ENCODE peak calls at places on chromosomes 2 and 18, in ten cellular contexts. J is fibroblast of mammary gland, K is choroid plexus epithelial cell, N is Peyer's patch, C is AG09319, D is HepG2, B is HFFc6, Q is PC-3, L is ascending aorta, E is uterus. O is an unnamed sample.

GRCh38 chr2:218421027-218421426 is 2.1 kb downstream of the VIL1 start:
- DNase-seq in J (no peak), K (no peak), N (no peak), C (no peak), D (no peak), B (no peak), Q (no peak), L (no peak), E (no peak), O (no peak)

GRCh38 chr18:27983780-27984179 is 193.2 kb downstream of the CDH2 start:
- DNase-seq in J (no peak), K (no peak), N (no peak), C (no peak), D (no peak), B (no peak), Q (peak), L (no peak), E (no peak), O (no peak)

GRCh38 chr2:210617732-210618330 is 61.4 kb downstream of the CPS1 start:
- DNase-seq in J (peak), K (peak), N (no peak), C (peak), D (peak), B (peak), Q (peak), L (no peak), E (no peak), O (peak)

GRCh38 chr2:191637182-191638078 is 40.5 kb upstream of the NABP1 start:
- DNase-seq in J (peak), K (peak), N (no peak), C (no peak), D (peak), B (peak), Q (peak), L (no peak), E (no peak), O (peak)

GRCh38 chr2:226426292-226426736 is 373.3 kb downstream of the IRS1 start:
- DNase-seq in J (peak), K (peak), N (no peak), C (no peak), D (peak), B (peak), Q (peak), L (no peak), E (no peak), O (no peak)

GRCh38 chr2:221330436-221330835 is 241.7 kb downstream of the EPHA4 start:
- DNase-seq in J (no peak), K (no peak), N (no peak), C (no peak), D (no peak), B (no peak), Q (no peak), L (no peak), E (no peak), O (no peak)

GRCh38 chr2:101089419-101089818 is 61.8 kb downstream of the TBC1D8 start:
- DNase-seq in J (no peak), K (no peak), N (peak), C (no peak), D (no peak), B (no peak), Q (no peak), L (no peak), E (no peak), O (peak)

GRCh38 chr2:46800625-46801024 is 115.0 kb downstream of the MCFD2 start:
- DNase-seq in J (no peak), K (no peak), N (no peak), C (no peak), D (no peak), B (no peak), Q (no peak), L (no peak), E (no peak), O (no peak)

GRCh38 chr2:84201158-84201557 is 257.9 kb downstream of the SUCLG1 start:
- DNase-seq in J (no peak), K (no peak), N (no peak), C (no peak), D (no peak), B (no peak), Q (no peak), L (no peak), E (no peak), O (no peak)

GRCh38 chr2:187575081-187576067 is 21.1 kb upstream of the TFPI start:
- DNase-seq in J (peak), K (peak), N (no peak), C (peak), D (no peak), B (peak), Q (peak), L (no peak), E (no peak), O (no peak)

GRCh38 chr2:144233226-144234114 is 286.4 kb downstream of the ZEB2 start:
- DNase-seq in J (no peak), K (no peak), N (no peak), C (no peak), D (no peak), B (no peak), Q (no peak), L (no peak), E (no peak), O (no peak)
- TF ChIP-seq CTCF in J (no peak), K (no peak), N (no peak), C (no peak), D (no peak), B (no peak), Q (no peak), L (no peak), E (no peak), O (no peak)

GRCh38 chr2:201116959-201117734 is 1.2 kb downstream of the CFLAR start:
- DNase-seq in J (peak), K (peak), N (peak), C (peak), D (peak), B (peak), Q (peak), L (peak), E (peak), O (peak)
- TF ChIP-seq CTCF in J (peak), K (peak), N (peak), C (peak), D (no peak), B (peak), Q (peak), L (peak), E (peak), O (peak)

DNA sequence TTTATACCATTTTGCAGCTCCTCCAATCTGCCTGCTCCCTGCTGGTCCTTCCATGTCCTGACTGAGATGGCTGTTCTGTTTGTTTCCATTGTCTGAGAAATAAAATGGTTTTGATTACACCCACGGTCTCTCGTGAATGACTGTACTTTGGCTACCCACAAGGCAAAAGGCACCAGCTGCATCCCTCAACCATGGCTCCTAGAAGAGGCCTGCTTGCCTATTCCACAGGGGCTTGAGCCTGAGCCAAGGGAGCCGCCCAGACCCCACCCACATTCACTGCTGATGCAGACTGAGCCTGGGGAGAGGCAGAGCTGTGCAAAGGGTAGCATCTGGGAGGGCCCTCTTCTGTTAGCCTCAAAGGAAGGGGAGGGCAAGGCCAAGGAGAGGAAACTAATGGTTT is 31.1 kb downstream of the MARCHF4 start:
- DNase-seq in J (peak), K (no peak), N (no peak), C (peak), D (no peak), B (no peak), Q (no peak), L (no peak), E (no peak), O (no peak)
- TF ChIP-seq CTCF in J (no peak), K (no peak), N (no peak), C (no peak), D (no peak), B (no peak), Q (no peak), L (no peak), E (no peak), O (no peak)

DNA sequence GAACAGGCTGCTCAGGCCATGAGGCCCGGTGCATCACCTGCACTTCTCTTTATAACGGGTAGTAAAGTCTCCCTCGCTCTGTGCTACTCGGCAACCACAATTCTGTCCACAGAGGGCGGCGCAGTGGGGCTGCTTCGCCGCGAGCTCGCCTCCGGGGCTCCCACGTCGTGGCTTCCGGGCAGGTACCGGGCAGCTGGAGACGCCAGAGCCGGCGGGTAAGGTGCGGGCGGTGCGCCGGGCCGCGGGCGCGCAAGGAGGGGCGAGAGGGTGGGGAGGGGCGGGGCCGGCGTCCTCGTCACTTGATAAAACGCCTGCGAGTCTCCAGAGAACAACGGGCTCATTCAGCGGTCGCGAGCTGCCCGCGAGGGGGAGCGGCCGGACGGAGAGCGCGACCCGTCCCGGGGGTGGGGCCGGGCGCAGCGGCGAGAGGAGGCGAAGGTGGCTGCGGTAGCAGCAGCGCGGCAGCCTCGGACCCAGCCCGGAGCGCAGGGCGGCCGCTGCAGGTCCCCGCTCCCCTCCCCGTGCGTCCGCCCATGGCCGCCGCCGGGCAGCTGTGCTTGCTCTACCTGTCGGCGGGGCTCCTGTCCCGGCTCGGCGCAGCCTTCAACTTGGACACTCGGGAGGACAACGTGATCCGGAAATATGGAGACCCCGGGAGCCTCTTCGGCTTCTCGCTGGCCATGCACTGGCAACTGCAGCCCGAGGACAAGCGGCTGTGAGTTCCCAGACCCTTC is at the start of gene ITGA6:
- DNase-seq in J (no peak), K (no peak), N (peak), C (no peak), D (peak), B (peak), Q (peak), L (peak), E (peak), O (peak)
- TF ChIP-seq CTCF in J (no peak), K (no peak), N (peak), C (no peak), D (peak), B (peak), Q (peak), L (no peak), E (peak), O (no peak)

GRCh38 chr18:31101148-31102019 is 837 bp downstream of the DSC2 start:
- DNase-seq in J (no peak), K (no peak), N (no peak), C (no peak), D (peak), B (no peak), Q (peak), L (peak), E (peak), O (peak)
- TF ChIP-seq CTCF in J (no peak), K (no peak), N (no peak), C (no peak), D (peak), B (no peak), Q (peak), L (no peak), E (no peak), O (no peak)

GRCh38 chr2:61371027-61371426 is 99.9 kb downstream of the USP34 start:
- DNase-seq in J (peak), K (no peak), N (no peak), C (no peak), D (no peak), B (peak), Q (peak), L (no peak), E (no peak), O (no peak)

GRCh38 chr2:61367177-61367576 is 103.7 kb downstream of the USP34 start:
- DNase-seq in J (no peak), K (no peak), N (no peak), C (no peak), D (no peak), B (no peak), Q (no peak), L (no peak), E (no peak), O (no peak)

GRCh38 chr2:61363580-61363979 is 107.3 kb downstream of the USP34 start:
- DNase-seq in J (no peak), K (no peak), N (no peak), C (no peak), D (no peak), B (no peak), Q (peak), L (no peak), E (no peak), O (no peak)

DNA sequence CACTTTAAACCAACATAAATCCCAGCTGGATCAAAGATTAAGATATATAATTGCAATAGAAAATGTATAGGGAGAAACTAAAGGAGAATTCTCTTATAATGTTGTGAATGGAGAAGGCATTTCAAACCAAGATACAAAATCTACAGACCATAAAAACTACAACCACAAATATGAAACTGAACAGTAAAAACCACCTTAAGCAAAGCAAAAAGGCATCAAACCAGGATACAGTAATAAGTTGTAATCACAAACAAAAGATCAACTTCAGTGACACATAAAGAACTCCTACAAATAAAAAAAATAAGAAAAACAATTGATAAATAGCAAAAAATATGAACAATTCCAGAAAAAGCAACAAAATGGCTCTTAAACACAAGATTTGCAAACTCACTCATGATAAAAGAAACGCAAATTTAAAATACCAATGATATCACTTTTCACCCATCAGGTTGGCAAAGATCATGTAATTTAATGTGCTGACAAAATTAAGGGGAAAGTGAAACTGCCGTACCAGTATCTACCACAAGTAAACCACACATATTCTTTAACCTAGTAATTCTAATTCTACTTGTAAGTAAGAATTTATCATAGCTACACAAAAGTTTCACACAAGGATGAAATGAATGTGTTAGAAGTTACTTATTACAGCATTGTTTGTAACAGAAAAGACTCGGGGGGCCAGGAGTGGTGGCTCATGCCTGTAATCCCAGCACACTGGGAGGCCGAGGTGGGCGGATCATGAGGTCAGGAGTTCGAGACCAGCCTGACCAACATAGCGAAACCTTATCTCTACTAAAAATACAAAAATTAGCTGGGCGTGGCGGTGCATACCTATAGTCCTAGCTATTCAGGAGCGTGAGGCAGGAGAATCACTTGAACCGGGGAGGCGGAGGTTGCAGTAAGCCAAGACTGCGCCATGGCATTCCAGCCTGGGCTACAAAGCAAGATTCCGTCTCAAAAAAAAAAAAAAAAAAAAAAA is 101.9 kb downstream of the USP34 start:
- DNase-seq in J (no peak), K (peak), N (no peak), C (no peak), D (no peak), B (no peak), Q (no peak), L (no peak), E (no peak), O (no peak)
- TF ChIP-seq CTCF in J (no peak), K (no peak), N (peak), C (no peak), D (no peak), B (no peak), Q (no peak), L (no peak), E (no peak), O (no peak)

GRCh38 chr18:9658111-9658641 is 43.8 kb upstream of the PPP4R1 start:
- DNase-seq in J (no peak), K (no peak), N (no peak), C (no peak), D (no peak), B (no peak), Q (peak), L (peak), E (no peak), O (no peak)

GRCh38 chr18:9659499-9660387 is 45.4 kb upstream of the PPP4R1 start:
- DNase-seq in J (no peak), K (no peak), N (no peak), C (no peak), D (no peak), B (no peak), Q (no peak), L (peak), E (no peak), O (no peak)

GRCh38 chr18:9663377-9663776 is 44.7 kb upstream of the RAB31 start:
- DNase-seq in J (no peak), K (no peak), N (no peak), C (no peak), D (no peak), B (no peak), Q (no peak), L (no peak), E (no peak), O (no peak)

GRCh38 chr18:9665311-9665710 is 42.8 kb upstream of the RAB31 start:
- DNase-seq in J (no peak), K (peak), N (no peak), C (no peak), D (peak), B (no peak), Q (no peak), L (no peak), E (no peak), O (no peak)

DNA sequence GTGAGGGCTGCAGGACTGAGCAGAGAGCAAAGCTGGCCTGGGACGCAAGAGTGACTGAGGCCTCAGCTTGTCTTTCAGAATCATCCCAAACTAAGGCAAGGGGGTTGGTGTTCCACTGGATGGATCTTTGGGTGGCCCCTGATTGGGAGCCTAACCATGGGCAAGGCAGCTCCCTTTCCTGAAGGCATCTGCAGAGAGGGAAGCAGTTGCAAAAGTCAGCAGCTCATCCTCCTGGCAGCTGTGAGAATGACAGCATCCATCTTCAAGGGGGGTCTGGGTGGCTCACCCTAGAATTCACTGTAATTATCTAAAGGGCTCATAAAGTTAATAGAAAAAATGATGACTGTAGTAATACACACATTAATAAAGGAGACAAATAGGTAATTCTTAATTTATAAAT is 46.5 kb upstream of the RAB31 start:
- DNase-seq in J (peak), K (peak), N (no peak), C (no peak), D (no peak), B (peak), Q (peak), L (peak), E (no peak), O (no peak)
- TF ChIP-seq CTCF in J (peak), K (peak), N (no peak), C (peak), D (peak), B (peak), Q (peak), L (no peak), E (no peak), O (no peak)

DNA sequence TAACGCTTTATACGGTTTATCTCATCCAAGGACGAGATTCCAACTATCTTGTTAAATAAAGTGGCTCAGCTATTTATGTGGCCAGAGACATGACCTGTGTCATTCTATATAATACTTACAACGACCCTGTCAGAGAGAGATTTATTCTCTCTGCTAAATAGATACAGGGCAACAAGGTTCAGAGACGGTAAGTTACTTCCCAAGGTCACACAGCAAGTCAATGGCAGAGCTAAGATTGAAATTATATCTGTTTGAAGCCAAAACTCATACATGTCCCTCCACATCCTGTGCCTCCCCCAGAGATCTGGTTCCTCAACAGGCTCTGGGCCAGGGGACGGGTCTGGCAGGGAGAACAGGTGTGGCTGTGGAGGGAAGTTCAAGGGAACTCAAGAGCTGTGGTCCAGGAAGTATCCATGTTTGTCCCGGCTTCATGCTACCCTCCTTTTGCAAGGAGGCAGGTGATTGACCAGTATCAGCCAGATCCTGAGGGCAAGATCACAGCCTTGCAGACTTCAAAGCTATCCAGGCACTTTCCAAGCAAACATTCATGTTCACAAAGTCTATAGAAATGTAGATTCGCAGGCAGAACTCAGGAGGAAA is 99.8 kb downstream of the CAPN13 start:
- DNase-seq in J (no peak), K (no peak), N (no peak), C (no peak), D (no peak), B (no peak), Q (no peak), L (peak), E (no peak), O (no peak)
- TF ChIP-seq CTCF in J (no peak), K (no peak), N (no peak), C (no peak), D (no peak), B (peak), Q (no peak), L (no peak), E (no peak), O (no peak)

GRCh38 chr2:193695367-193695766 is 1500.6 kb upstream of the TMEFF2 start:
- DNase-seq in J (peak), K (peak), N (no peak), C (no peak), D (peak), B (no peak), Q (peak), L (no peak), E (no peak), O (no peak)
- TF ChIP-seq CTCF in J (peak), K (peak), N (peak), C (peak), D (peak), B (peak), Q (peak), L (no peak), E (no peak), O (peak)

GRCh38 chr2:236618370-236618769 is 48.7 kb downstream of the ACKR3 start:
- DNase-seq in J (no peak), K (peak), N (no peak), C (no peak), D (no peak), B (no peak), Q (no peak), L (no peak), E (no peak), O (peak)

GRCh38 chr2:236617221-236617737 is 47.7 kb downstream of the ACKR3 start:
- DNase-seq in J (no peak), K (no peak), N (no peak), C (no peak), D (no peak), B (no peak), Q (no peak), L (no peak), E (no peak), O (no peak)

GRCh38 chr2:236617796-236618195 is 48.2 kb downstream of the ACKR3 start:
- DNase-seq in J (no peak), K (no peak), N (no peak), C (no peak), D (no peak), B (no peak), Q (no peak), L (no peak), E (no peak), O (no peak)

GRCh38 chr2:236614566-236614965 is 44.9 kb downstream of the ACKR3 start:
- DNase-seq in J (no peak), K (no peak), N (no peak), C (no peak), D (no peak), B (no peak), Q (no peak), L (no peak), E (no peak), O (no peak)

GRCh38 chr2:236616031-236616430 is 46.4 kb downstream of the ACKR3 start:
- DNase-seq in J (no peak), K (no peak), N (no peak), C (no peak), D (no peak), B (no peak), Q (no peak), L (no peak), E (no peak), O (no peak)
- TF ChIP-seq CTCF in J (no peak), K (no peak), N (no peak), C (no peak), D (no peak), B (no peak), Q (no peak), L (no peak), E (no peak), O (no peak)

O was measured in GM20000.